ENCODE peak calls at places on chromosomes 16 and 17, in eight cellular contexts. W, F, L, I, S, H, P and O are unnamed samples.

GRCh38 chr16:27330542-27330941 is 16.8 kb downstream of the IL4R start:
- DNase-seq in W (no peak), F (peak), L (no peak), I (peak), S (peak), H (peak), P (peak), O (no peak)

GRCh38 chr16:71855937-71856662 is 10.3 kb downstream of the ATXN1L start:
- DNase-seq in W (no peak), F (no peak), L (no peak), I (no peak), S (no peak), H (no peak), P (no peak), O (no peak)

GRCh38 chr17:28041844-28042656 is 427 bp upstream of the NLK start:
- DNase-seq in W (peak), F (no peak), L (no peak), I (no peak), S (no peak), H (peak), P (no peak), O (no peak)

GRCh38 chr17:13306310-13306962 is 288.6 kb upstream of the ELAC2 start:
- DNase-seq in W (peak), F (no peak), L (peak), I (peak), S (peak), H (peak), P (peak), O (peak)

GRCh38 chr17:82173351-82174041 is 39.1 kb downstream of the CCDC57 start:
- DNase-seq in W (no peak), F (no peak), L (no peak), I (no peak), S (no peak), H (no peak), P (no peak), O (no peak)

GRCh38 chr17:67124469-67125148 is 80.3 kb downstream of the CACNG1 start:
- DNase-seq in W (no peak), F (no peak), L (no peak), I (no peak), S (no peak), H (no peak), P (no peak), O (no peak)

GRCh38 chr17:27807567-27808470 is 7.5 kb upstream of the NOS2 start:
- DNase-seq in W (no peak), F (no peak), L (no peak), I (peak), S (no peak), H (no peak), P (no peak), O (no peak)

GRCh38 chr17:21213491-21214014 is 408 bp downstream of the TMEM11 start:
- DNase-seq in W (peak), F (peak), L (peak), I (peak), S (no peak), H (peak), P (peak), O (no peak)

GRCh38 chr17:61189968-61190367 is 209.7 kb upstream of the TBX2 start:
- DNase-seq in W (no peak), F (no peak), L (no peak), I (no peak), S (no peak), H (no peak), P (no peak), O (no peak)

GRCh38 chr17:29614345-29615047 is 8.2 kb downstream of the CORO6 start:
- DNase-seq in W (no peak), F (no peak), L (no peak), I (no peak), S (no peak), H (no peak), P (no peak), O (no peak)

GRCh38 chr17:8985054-8985701 is 19.7 kb upstream of the PIK3R5 start:
- DNase-seq in W (no peak), F (no peak), L (no peak), I (no peak), S (no peak), H (no peak), P (no peak), O (no peak)

GRCh38 chr17:47719411-47720152 is 13.5 kb upstream of the TBX21 start:
- DNase-seq in W (no peak), F (no peak), L (peak), I (peak), S (peak), H (peak), P (peak), O (peak)

GRCh38 chr17:51046527-51047384 is 73.9 kb downstream of the SPAG9 start:
- DNase-seq in W (no peak), F (peak), L (peak), I (peak), S (peak), H (peak), P (peak), O (no peak)

GRCh38 chr16:15976929-15977637 is 27.7 kb downstream of the ABCC1 start:
- DNase-seq in W (no peak), F (peak), L (no peak), I (peak), S (no peak), H (peak), P (peak), O (no peak)

GRCh38 chr16:9328386-9328785 is 236.9 kb downstream of the HAPSTR1 start:
- DNase-seq in W (no peak), F (no peak), L (no peak), I (no peak), S (no peak), H (no peak), P (no peak), O (no peak)

GRCh38 chr16:31052131-31052530 is 18.8 kb downstream of the STX4 start:
- DNase-seq in W (peak), F (no peak), L (peak), I (peak), S (peak), H (peak), P (peak), O (peak)